ENCODE peak calls at places on chromosome 12, in four cellular contexts. G, Y, M and L are unnamed samples.

GRCh38 chr12:69337325-69337724 is 10.9 kb upstream of the LYZ start:
- DNase-seq in G (no peak), M (no peak), Y (no peak), L (no peak)

GRCh38 chr12:105936496-105936895 is 202.3 kb downstream of the NUAK1 start:
- DNase-seq in G (no peak), Y (no peak), M (no peak), L (no peak)

GRCh38 chr12:78767264-78767981 is 97.2 kb upstream of the SYT1 start:
- DNase-seq in Y (peak), G (no peak), M (no peak), L (no peak)

GRCh38 chr12:7075931-7076330 is 15.4 kb downstream of the C1S start:
- DNase-seq in G (no peak), M (no peak), Y (no peak), L (no peak)

GRCh38 chr12:52870361-52871290 is 21.8 kb upstream of the KRT78 start:
- DNase-seq in M (peak), Y (peak), G (peak), L (no peak)

GRCh38 chr12:53201170-53201541 is 5.9 kb downstream of the ITGB7 start:
- DNase-seq in G (no peak), Y (no peak), M (no peak), L (no peak)

GRCh38 chr12:52355181-52355580 is 12.1 kb downstream of the KRT85 start:
- DNase-seq in M (no peak), G (no peak), Y (no peak), L (no peak)

GRCh38 chr12:48132826-48133225 is 13.7 kb downstream of the PFKM start:
- DNase-seq in Y (no peak), M (no peak), G (no peak), L (no peak)

GRCh38 chr12:83660727-83661126 is 974.0 kb downstream of the TMTC2 start:
- DNase-seq in M (no peak), Y (no peak), G (no peak), L (no peak)

GRCh38 chr12:131038159-131038558 is 84.5 kb downstream of the ADGRD1 start:
- DNase-seq in G (no peak), Y (no peak), M (no peak), L (no peak)

GRCh38 chr12:131674373-131674772 is 36.5 kb upstream of the SFSWAP start:
- DNase-seq in Y (no peak), M (peak), G (no peak), L (no peak)

GRCh38 chr12:42673535-42673934 is 84.0 kb upstream of the PRICKLE1 start:
- DNase-seq in G (no peak), Y (no peak), M (no peak), L (no peak)

GRCh38 chr12:113803829-113804140 is 162.3 kb downstream of the RBM19 start:
- DNase-seq in M (no peak), Y (no peak), G (no peak), L (no peak)

GRCh38 chr12:98291828-98292227 is 223.6 kb upstream of the TMPO start:
- DNase-seq in Y (no peak), M (no peak), G (no peak), L (no peak)

GRCh38 chr12:68189766-68190700 is 30.5 kb upstream of the IFNG start:
- DNase-seq in G (no peak), M (no peak), Y (no peak), L (no peak)

GRCh38 chr12:113853491-113853890 is 112.6 kb downstream of the RBM19 start:
- DNase-seq in G (no peak), M (no peak), Y (no peak), L (no peak)

GRCh38 chr12:31756977-31757420 is 28.2 kb upstream of the AMN1 start:
- DNase-seq in M (no peak), Y (no peak), G (no peak), L (no peak)

GRCh38 chr12:109863961-109864712 is 16.2 kb downstream of the GLTP start:
- DNase-seq in Y (peak), G (no peak), M (no peak), L (no peak)

GRCh38 chr12:103503546-103504480 is 8.0 kb upstream of the C12orf42 start:
- DNase-seq in Y (peak), M (peak), G (no peak), L (no peak)

GRCh38 chr12:7038591-7038990 is 20.3 kb upstream of the LPCAT3 start:
- DNase-seq in Y (no peak), G (no peak), M (no peak), L (no peak)

GRCh38 chr12:124364543-124364942 is 69.7 kb downstream of the RFLNA start:
- DNase-seq in Y (no peak), M (no peak), G (no peak), L (no peak)

GRCh38 chr12:3018284-3019004 is 58.7 kb upstream of the TSPAN9 start:
- DNase-seq in G (no peak), Y (no peak), M (no peak), L (no peak)

GRCh38 chr12:130286041-130286440 is 51.6 kb upstream of the PIWIL1 start:
- DNase-seq in Y (peak), M (no peak), G (no peak), L (no peak)

GRCh38 chr12:104411826-104412626 is 44.7 kb upstream of the CHST11 start:
- DNase-seq in M (no peak), G (no peak), Y (no peak), L (no peak)

GRCh38 chr12:78331764-78332163 is 501.1 kb downstream of the NAV3 start:
- DNase-seq in Y (no peak), M (no peak), G (no peak), L (no peak)

GRCh38 chr12:43098766-43099550 is 453.0 kb downstream of the ADAMTS20 start:
- DNase-seq in G (no peak), M (no peak), Y (no peak), L (no peak)

GRCh38 chr12:58877243-58877743 is 43.0 kb downstream of the LRIG3 start:
- DNase-seq in Y (peak), M (no peak), G (no peak), L (no peak)

GRCh38 chr12:120630139-120630895 is 10.1 kb upstream of the CABP1 start:
- DNase-seq in G (no peak), Y (no peak), M (no peak), L (no peak)

GRCh38 chr12:109934026-109934425 is 34.0 kb downstream of the TCHP start:
- DNase-seq in M (no peak), G (no peak), Y (peak), L (no peak)